ENCODE peak calls at places on chromosomes 1 and 21, in seven cellular contexts. M is NCI-H774; T is CD4-positive, alpha-beta T cell; L is substantia nigra; A is left lung; E is endothelial cell; D is activated T-cell treated with anti-CD3 and anti-CD28 coated beads for 1 hour. B is an unnamed sample.
A peak's percentile ranks its signal among the peaks of the same experiment; 100 is the strongest.

GRCh38 chr1:52580283-52580682 is 21.9 kb upstream of the GPX7 start:
- DNase-seq in D (no peak), A (no peak), M (no peak), T (no peak), E (no peak), L (no peak), B (no peak)

GRCh38 chr1:18927082-18927653 is 24.8 kb upstream of the ALDH4A1 start:
- DNase-seq in A (no peak), L (no peak), D (no peak), E (no peak), T (peak; percentile 28), M (no peak), B (no peak)

GRCh38 chr1:77406661-77407060 is 124.8 kb downstream of the AK5 start:
- DNase-seq in L (no peak), A (no peak), E (no peak), D (no peak), M (no peak), T (no peak), B (no peak)

GRCh38 chr21:45985471-45986315 is 4.1 kb downstream of the COL6A1 start:
- DNase-seq in L (no peak), E (peak; percentile 3), D (no peak), M (no peak), T (no peak), A (peak; percentile 26), B (no peak)

GRCh38 chr1:93576346-93576745 is 105.3 kb downstream of the BCAR3 start:
- DNase-seq in M (peak; percentile 35), A (no peak), T (no peak), L (no peak), D (no peak), E (no peak), B (no peak)

GRCh38 chr1:58204284-58204683 is 342.2 kb downstream of the OMA1 start:
- DNase-seq in M (no peak), E (peak; percentile 7), T (no peak), D (no peak), L (no peak), A (no peak), B (peak; percentile 9)

GRCh38 chr1:151988405-151988851 is 5.2 kb downstream of the S100A10 start:
- DNase-seq in L (no peak), A (no peak), M (no peak), E (no peak), T (no peak), D (no peak), B (peak; percentile 69)

GRCh38 chr1:174968750-174969244 is 30.9 kb upstream of the CACYBP start:
- DNase-seq in T (no peak), E (no peak), A (no peak), M (no peak), D (no peak), L (no peak), B (peak; percentile 13)

GRCh38 chr1:204685236-204686006 is at the start of gene LRRN2:
- DNase-seq in L (no peak), M (peak; percentile 14), A (no peak), T (no peak), D (no peak), E (peak; percentile 34), B (no peak)

GRCh38 chr21:46634966-46635323 is 529 bp upstream of the PRMT2 start:
- DNase-seq in L (no peak), E (no peak), T (peak; percentile 35), D (no peak), A (peak; percentile 74), M (peak; percentile 18), B (peak; percentile 77)

GRCh38 chr1:111596499-111596898 is 23.1 kb upstream of the RAP1A start:
- DNase-seq in D (peak; percentile 40), L (no peak), A (no peak), T (peak; percentile 50), M (no peak), E (no peak), B (no peak)

GRCh38 chr1:26553942-26554682 is 24.6 kb downstream of the RPS6KA1 start:
- DNase-seq in D (no peak), L (no peak), E (no peak), A (peak; percentile 54), T (no peak), M (no peak), B (no peak)

GRCh38 chr1:8902765-8903164 is 24.3 kb upstream of the ENO1 start:
- DNase-seq in L (no peak), D (no peak), T (no peak), M (no peak), E (no peak), A (no peak), B (peak; percentile 35)

GRCh38 chr1:14617791-14618190 is 19.3 kb downstream of the KAZN start:
- DNase-seq in E (no peak), L (no peak), T (no peak), M (no peak), A (no peak), D (no peak), B (no peak)

GRCh38 chr21:45421071-45421845 is 16.3 kb downstream of the COL18A1 start:
- DNase-seq in M (no peak), D (no peak), A (no peak), E (no peak), T (no peak), L (no peak), B (no peak)

GRCh38 chr1:244971524-244972216 is 107.3 kb upstream of the HNRNPU start:
- DNase-seq in D (no peak), M (no peak), T (no peak), E (no peak), A (no peak), L (no peak), B (no peak)

GRCh38 chr1:47592296-47592975 is 154.6 kb downstream of the FOXD2 start:
- DNase-seq in L (no peak), M (no peak), D (no peak), A (no peak), E (no peak), T (no peak), B (no peak)

GRCh38 chr21:36703626-36704280 is 4.8 kb downstream of the SIM2 start:
- DNase-seq in D (no peak), T (no peak), E (peak; percentile 7), M (no peak), L (no peak), A (no peak), B (no peak)

GRCh38 chr1:185292237-185292636 is 24.8 kb downstream of the IVNS1ABP start:
- DNase-seq in L (no peak), T (no peak), D (no peak), E (no peak), M (no peak), A (peak; percentile 39), B (no peak)

GRCh38 chr21:37281993-37282392 is 14.9 kb upstream of the VPS26C start:
- DNase-seq in L (no peak), E (no peak), D (no peak), T (no peak), M (peak; percentile 45), A (no peak), B (no peak)

GRCh38 chr1:208007938-208008342 is 97.0 kb upstream of the CD34 start:
- DNase-seq in M (no peak), L (no peak), D (no peak), E (no peak), T (no peak), A (no peak), B (peak; percentile 52)

GRCh38 chr1:117541003-117541402 is 64.8 kb upstream of the TENT5C start:
- DNase-seq in M (no peak), E (no peak), A (no peak), T (no peak), L (no peak), D (no peak), B (peak; percentile 9)

GRCh38 chr1:170735366-170736263 is 71.7 kb downstream of the PRRX1 start:
- DNase-seq in T (no peak), M (no peak), L (no peak), E (no peak), A (no peak), D (no peak), B (no peak)

GRCh38 chr1:99726818-99727217 is 39.6 kb downstream of the FRRS1 start:
- DNase-seq in L (no peak), D (no peak), E (no peak), M (no peak), A (no peak), T (no peak), B (no peak)

GRCh38 chr1:8159470-8160024 is 133.4 kb upstream of the ERRFI1 start:
- DNase-seq in E (no peak), M (no peak), T (no peak), D (no peak), L (no peak), A (no peak), B (no peak)

GRCh38 chr1:27572019-27572678 is 31.8 kb downstream of the AHDC1 start:
- DNase-seq in T (no peak), E (no peak), A (no peak), M (no peak), D (no peak), L (no peak), B (no peak)

GRCh38 chr1:210366767-210367166 is 38.1 kb downstream of the HHAT start:
- DNase-seq in M (no peak), A (no peak), D (no peak), E (no peak), L (no peak), T (no peak), B (no peak)

GRCh38 chr21:43361493-43362296 is 65.2 kb downstream of the SIK1 start:
- DNase-seq in A (no peak), L (no peak), D (peak; percentile 36), M (no peak), T (peak; percentile 41), E (no peak), B (peak; percentile 56)

GRCh38 chr1:10867914-10868598 is 71.6 kb upstream of the CASZ1 start:
- DNase-seq in M (peak; percentile 1), L (no peak), E (no peak), A (no peak), D (no peak), T (no peak), B (no peak)

GRCh38 chr1:203051841-203052324 is 25.6 kb downstream of the PPFIA4 start:
- DNase-seq in A (no peak), L (no peak), D (no peak), M (no peak), T (no peak), E (no peak), B (no peak)

GRCh38 chr1:37478890-37479254 is 4.5 kb downstream of the ZC3H12A start:
- DNase-seq in A (peak; percentile 35), M (no peak), D (no peak), E (no peak), T (no peak), L (no peak), B (no peak)

GRCh38 chr1:115239148-115239820 is 98.8 kb downstream of the NGF start:
- DNase-seq in T (no peak), E (no peak), M (no peak), A (no peak), L (no peak), D (no peak), B (peak; percentile 86)

GRCh38 chr1:154326546-154327465 is 1.5 kb downstream of the ATP8B2 start:
- DNase-seq in D (no peak), A (no peak), M (no peak), E (no peak), T (no peak), L (no peak), B (peak; percentile 87)